ENCODE peak calls at places on chromosome 13, in five cellular contexts. R is foreskin fibroblast; X is body of pancreas; Z is HFF-Myc; S is CD8-positive, alpha-beta T cell. U is an unnamed sample.

GRCh38 chr13:98939552-98940306 is 38.1 kb downstream of the DOCK9 start:
- DNase-seq in R (no peak), X (no peak), Z (no peak), S (no peak), U (peak)

GRCh38 chr13:113365551-113365971 is 1.6 kb upstream of the GRTP1 start:
- DNase-seq in R (no peak), X (no peak), Z (no peak), S (no peak), U (no peak)

GRCh38 chr13:44474122-44474910 is 100.7 kb downstream of the SERP2 start:
- DNase-seq in R (no peak), X (no peak), Z (peak), S (no peak), U (peak)

GRCh38 chr13:97435794-97436193 is 1.8 kb downstream of the RAP2A start:
- DNase-seq in R (peak), X (no peak), Z (no peak), S (no peak), U (peak)

GRCh38 chr13:96141032-96141431 is 51.1 kb downstream of the HS6ST3 start:
- DNase-seq in R (peak), X (no peak), Z (no peak), S (no peak), U (peak)

GRCh38 chr13:41352935-41353801 is 42.1 kb downstream of the NAA16 start:
- DNase-seq in R (peak), X (peak), Z (no peak), S (peak), U (peak)

GRCh38 chr13:94345374-94346195 is 133.9 kb downstream of the DCT start:
- DNase-seq in R (peak), X (no peak), Z (peak), S (no peak), U (peak)

GRCh38 chr13:24713022-24713421 is 32.8 kb downstream of the ATP12A start:
- DNase-seq in R (no peak), X (peak), Z (no peak), S (no peak), U (no peak)

GRCh38 chr13:26026211-26026610 is 25.6 kb downstream of the SHISA2 start:
- DNase-seq in R (no peak), X (no peak), Z (no peak), S (no peak), U (no peak)

GRCh38 chr13:39245688-39246087 is 207.4 kb downstream of the NHLRC3 start:
- DNase-seq in R (no peak), X (no peak), Z (no peak), S (no peak), U (no peak)

GRCh38 chr13:99004931-99005330 is 27.1 kb upstream of the DOCK9 start:
- DNase-seq in R (no peak), X (no peak), Z (no peak), S (no peak), U (no peak)

DNA sequence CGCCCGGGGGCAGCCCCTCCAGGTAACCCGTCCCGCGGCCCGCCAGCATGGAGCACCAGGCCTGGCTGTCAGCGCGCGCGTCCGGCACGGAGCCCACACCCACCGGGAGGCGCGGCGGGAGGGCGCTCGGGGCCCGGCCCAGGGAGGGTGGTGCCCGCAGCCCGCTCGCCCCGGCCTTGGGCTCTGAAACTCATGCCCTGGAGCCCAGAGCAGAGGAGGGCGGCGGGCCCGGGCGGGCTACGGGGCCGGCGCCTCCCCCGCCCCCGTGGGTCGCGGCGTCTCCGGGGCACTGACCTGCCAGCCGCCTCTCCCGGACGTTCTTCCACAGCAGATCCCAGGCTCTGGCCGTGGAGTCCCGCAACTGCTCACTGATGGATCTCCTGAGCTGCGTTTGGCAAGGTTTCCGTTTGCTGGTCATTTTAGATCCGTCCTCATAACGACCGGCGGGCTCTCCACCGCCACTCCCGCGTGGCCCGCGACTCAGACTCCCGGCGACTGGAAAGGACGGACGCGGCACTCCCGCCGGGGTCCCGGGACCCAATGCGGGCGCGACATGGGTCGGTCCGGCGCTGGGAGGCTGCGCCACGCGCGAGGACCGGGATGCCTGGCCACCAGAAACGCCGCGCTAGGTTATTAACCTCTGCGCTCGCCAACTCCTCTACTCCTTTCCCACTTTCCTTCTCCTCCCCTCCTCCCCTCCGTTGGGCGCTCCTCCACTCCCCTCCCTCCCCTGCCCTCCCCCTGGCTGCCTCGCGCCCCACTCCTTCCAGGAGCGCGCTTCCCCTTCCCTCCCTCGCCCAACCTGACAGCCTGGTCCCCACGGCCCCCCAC is 64.7 kb upstream of the STARD13 start:
- DNase-seq in R (no peak), X (peak), Z (no peak), S (no peak), U (peak)
- H3K4me3 ChIP-seq in R (peak), X (peak), Z (peak), S (no peak), U (peak)

GRCh38 chr13:52669677-52670076 is 17.0 kb downstream of the SUGT1 start:
- DNase-seq in R (no peak), X (no peak), Z (no peak), S (no peak), U (no peak)
- TF ChIP-seq CTCF in R (no peak), X (no peak), Z (no peak), S (no peak), U (no peak)

GRCh38 chr13:69604698-69605097 is 502.9 kb upstream of the ATXN8OS start:
- DNase-seq in R (no peak), X (no peak), Z (no peak), S (no peak), U (no peak)

GRCh38 chr13:69600811-69601210 is 506.8 kb upstream of the ATXN8OS start:
- DNase-seq in R (no peak), X (no peak), Z (no peak), S (no peak), U (no peak)

GRCh38 chr13:69597088-69597487 is 510.5 kb upstream of the ATXN8OS start:
- DNase-seq in R (no peak), X (no peak), Z (no peak), S (no peak), U (no peak)

GRCh38 chr13:69603144-69603853 is 504.3 kb upstream of the ATXN8OS start:
- DNase-seq in R (no peak), X (no peak), Z (no peak), S (no peak), U (no peak)

DNA sequence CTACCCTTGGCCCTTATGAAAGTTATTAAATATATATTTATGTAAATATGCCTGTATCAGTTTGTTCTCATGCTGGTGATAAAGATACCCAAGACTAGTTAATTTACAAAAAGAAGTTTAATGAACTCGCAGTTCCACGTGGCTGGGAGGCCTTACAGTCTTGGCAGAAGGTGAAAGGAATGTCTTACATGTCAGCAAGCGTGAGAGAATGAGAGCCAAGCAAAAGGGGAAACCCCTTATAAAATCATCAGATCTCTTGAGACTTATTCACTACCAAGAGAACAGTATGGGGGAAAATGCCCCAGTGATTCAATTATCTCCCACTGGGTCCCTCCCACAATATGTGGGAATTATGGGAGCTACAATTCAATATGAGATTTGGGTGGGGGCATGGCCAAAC is 506.0 kb upstream of the ATXN8OS start:
- DNase-seq in R (no peak), X (no peak), Z (no peak), S (no peak), U (no peak)
- H3K4me3 ChIP-seq in R (no peak), X (no peak), Z (no peak), S (no peak), U (no peak)

GRCh38 chr13:30581582-30581981 is 36.1 kb upstream of the USPL1 start:
- DNase-seq in R (peak), X (peak), Z (no peak), S (no peak), U (peak)
- TF ChIP-seq CTCF in R (peak), X (no peak), Z (peak), S (no peak), U (peak)

DNA sequence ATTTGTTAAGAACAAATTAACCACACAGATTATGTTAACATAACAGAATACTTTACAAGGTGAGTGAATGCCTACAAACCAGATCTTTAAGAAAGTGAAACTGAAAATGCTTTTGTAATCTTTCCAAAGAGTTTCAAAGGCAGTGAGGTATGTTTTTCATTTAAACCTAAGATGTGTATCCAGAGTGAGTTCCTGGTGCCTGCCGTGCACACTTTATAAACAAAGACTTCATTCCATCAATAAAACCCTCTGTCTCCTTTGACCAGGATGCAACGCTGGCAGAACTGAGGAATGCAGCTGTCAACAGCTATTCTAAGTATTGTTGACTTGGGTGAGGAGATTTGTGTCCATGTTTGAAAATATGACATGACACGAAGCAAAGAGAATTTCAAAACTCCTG is 344.6 kb downstream of the DNAJC15 start:
- DNase-seq in R (peak), X (no peak), Z (no peak), S (no peak), U (peak)
- H3K4me3 ChIP-seq in R (no peak), X (no peak), Z (no peak), S (peak), U (no peak)

DNA sequence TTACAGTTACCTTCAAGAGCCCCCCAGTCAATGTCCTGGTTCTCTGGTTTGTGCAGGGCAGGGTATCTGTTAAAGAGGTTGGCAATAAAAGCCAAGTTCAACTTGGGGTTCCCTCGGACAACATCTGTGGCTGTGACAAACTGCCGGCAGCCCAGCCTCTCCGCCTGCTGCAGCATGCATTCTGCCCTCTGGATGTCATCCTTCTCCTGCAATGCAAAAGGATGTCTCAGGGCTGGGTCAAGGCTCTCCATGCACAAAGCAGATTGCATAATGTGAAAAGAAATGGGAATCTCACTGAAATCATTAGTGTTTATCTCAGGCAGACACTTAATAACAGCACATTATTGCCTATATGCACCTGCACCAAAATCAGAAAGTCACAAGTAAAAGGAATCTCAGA is 35.1 kb downstream of the LCP1 start:
- DNase-seq in R (peak), X (no peak), Z (no peak), S (no peak), U (peak)
- TF ChIP-seq CTCF in R (peak), X (no peak), Z (peak), S (no peak), U (peak)

DNA sequence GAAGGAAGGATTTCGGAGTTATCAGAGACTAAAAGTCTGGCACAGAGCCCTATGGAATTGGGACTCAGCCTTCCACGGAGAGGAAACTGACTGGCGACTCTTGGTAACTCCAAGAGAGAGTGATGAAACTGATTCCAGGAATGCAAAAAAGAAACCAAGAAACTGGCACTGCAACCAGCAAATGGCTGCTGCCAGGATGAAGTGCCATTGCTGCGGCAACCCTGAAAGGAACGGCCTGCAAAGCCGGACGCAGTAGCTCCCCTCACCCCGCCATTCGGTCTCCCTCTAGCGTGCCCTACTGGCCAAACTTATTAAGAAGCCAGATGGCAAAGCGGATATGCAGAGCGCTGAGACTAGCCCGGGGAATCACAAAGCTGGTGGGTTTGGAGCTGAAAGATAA is 236.0 kb downstream of the PCDH9 start:
- DNase-seq in R (peak), X (peak), Z (no peak), S (no peak), U (peak)
- H3K4me3 ChIP-seq in R (no peak), X (peak), Z (no peak), S (no peak), U (peak)

GRCh38 chr13:47611664-47612288 is 389.3 kb downstream of the SUCLA2 start:
- DNase-seq in R (peak), X (no peak), Z (no peak), S (no peak), U (peak)
- TF ChIP-seq CTCF in R (no peak), X (no peak), Z (no peak), S (no peak), U (no peak)

DNA sequence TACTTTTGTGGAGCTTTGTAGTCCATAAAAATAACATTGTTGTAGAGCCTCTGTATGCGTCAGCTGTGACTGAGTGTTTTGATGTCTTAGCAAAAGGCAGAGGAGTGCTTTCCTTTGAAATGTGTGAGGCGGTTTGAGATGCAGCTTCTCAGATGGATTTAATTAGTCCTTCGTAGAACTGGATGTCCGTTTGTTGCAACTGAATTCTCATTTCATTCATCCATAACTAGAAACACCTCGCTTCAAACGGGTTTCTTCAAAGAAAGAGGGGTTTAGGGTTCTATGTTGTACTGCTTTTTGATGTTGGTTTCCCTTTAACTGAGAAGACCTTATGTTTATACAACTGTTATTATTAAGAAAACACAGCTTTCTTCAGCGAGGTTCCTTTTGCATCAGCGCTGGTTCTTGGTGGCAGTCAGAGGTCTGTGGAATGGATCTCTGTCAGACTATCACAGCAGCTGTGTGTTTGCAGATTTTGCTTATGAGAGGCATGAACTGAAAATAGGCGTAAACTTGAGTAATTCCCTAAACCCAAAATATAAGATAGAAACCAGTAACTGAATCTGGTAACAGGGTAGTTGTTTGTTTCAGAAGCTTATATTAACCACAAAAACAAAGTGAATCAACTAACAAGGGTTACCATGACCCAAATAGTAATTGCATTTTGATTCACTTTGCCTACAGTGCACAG is 194.4 kb downstream of the GGACT start:
- DNase-seq in R (peak), X (no peak), Z (peak), S (no peak), U (peak)
- H3K4me3 ChIP-seq in R (peak), X (no peak), Z (peak), S (no peak), U (peak)

GRCh38 chr13:35912841-35913240 is 218.3 kb downstream of the DCLK1 start:
- DNase-seq in R (no peak), X (no peak), Z (no peak), S (no peak), U (no peak)

GRCh38 chr13:35906636-35907035 is 224.5 kb downstream of the DCLK1 start:
- DNase-seq in R (no peak), X (no peak), Z (no peak), S (no peak), U (no peak)

GRCh38 chr13:35914662-35915061 is 216.5 kb downstream of the DCLK1 start:
- DNase-seq in R (no peak), X (no peak), Z (no peak), S (no peak), U (peak)

GRCh38 chr13:35908221-35908620 is 223.0 kb downstream of the DCLK1 start:
- DNase-seq in R (no peak), X (no peak), Z (no peak), S (no peak), U (no peak)

DNA sequence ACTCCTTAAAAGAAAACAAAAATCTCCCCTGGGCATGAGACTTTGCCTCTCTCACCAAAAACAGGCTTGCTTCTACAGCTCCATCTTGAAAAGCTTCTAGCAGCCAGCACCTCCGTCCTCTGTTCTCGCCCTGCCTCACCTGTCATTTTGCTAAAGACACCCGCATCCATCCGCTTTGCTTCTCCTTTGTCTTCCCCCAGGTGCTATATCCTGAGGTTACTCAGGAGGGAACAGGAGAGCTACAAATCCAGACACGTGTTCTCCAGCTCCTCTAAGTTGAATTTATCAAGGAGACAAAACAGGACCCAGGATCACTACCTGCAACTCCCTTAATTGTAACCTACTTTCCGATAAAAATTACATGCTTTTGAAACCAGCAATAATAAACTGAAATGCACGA is 221.3 kb downstream of the DCLK1 start:
- DNase-seq in R (no peak), X (no peak), Z (no peak), S (no peak), U (no peak)
- TF ChIP-seq CTCF in R (no peak), X (no peak), Z (no peak), S (no peak), U (no peak)

U was measured in fibroblast of mammary gland.